ENCODE peak calls at places on chromosome 13, in nine cellular contexts. U, N, H, L, M, P, O, Q and F are unnamed samples.

GRCh38 chr13:80217614-80218456 is 123.1 kb downstream of the SPRY2 start:
- DNase-seq in U (no peak), N (no peak), H (peak; percentile 97), L (peak; percentile 23), M (no peak), P (no peak), O (no peak), Q (no peak), F (no peak)

GRCh38 chr13:113298001-113298945 is 1.2 kb downstream of the LAMP1 start:
- DNase-seq in U (no peak), N (no peak), H (peak; percentile 13), L (peak; percentile 70), M (no peak), P (no peak), O (no peak), Q (no peak), F (no peak)

GRCh38 chr13:30818323-30818960 is 83.1 kb downstream of the ALOX5AP start:
- DNase-seq in U (no peak), N (no peak), H (peak; percentile 100), L (peak; percentile 90), M (peak; percentile 41), P (no peak), O (no peak), Q (no peak), F (peak; percentile 60)

GRCh38 chr13:25738797-25739196 is 313.0 kb downstream of the SHISA2 start:
- DNase-seq in U (no peak), N (no peak), H (no peak), L (no peak), M (no peak), P (no peak), O (no peak), Q (no peak), F (no peak)

GRCh38 chr13:43942301-43942700 is 62.6 kb downstream of the LACC1 start:
- DNase-seq in U (no peak), N (no peak), H (peak; percentile 53), L (no peak), M (no peak), P (no peak), O (no peak), Q (no peak), F (no peak)

GRCh38 chr13:75482820-75483079 is 781 bp upstream of the TBC1D4 start:
- DNase-seq in U (no peak), N (no peak), H (no peak), L (no peak), M (no peak), P (no peak), O (no peak), Q (no peak), F (no peak)

GRCh38 chr13:77580748-77581147 is 45.2 kb downstream of the SCEL start:
- DNase-seq in U (no peak), N (no peak), H (no peak), L (no peak), M (no peak), P (no peak), O (no peak), Q (no peak), F (no peak)

GRCh38 chr13:106581268-106581667 is 13.3 kb upstream of the ARGLU1 start:
- DNase-seq in U (no peak), N (no peak), H (no peak), L (no peak), M (no peak), P (no peak), O (no peak), Q (no peak), F (no peak)

GRCh38 chr13:24460256-24460655 is 52.3 kb downstream of the PARP4 start:
- DNase-seq in U (no peak), N (no peak), H (no peak), L (no peak), M (no peak), P (no peak), O (no peak), Q (no peak), F (no peak)

GRCh38 chr13:45878966-45879365 is 27.4 kb upstream of the SIAH3 start:
- DNase-seq in U (no peak), N (no peak), H (no peak), L (no peak), M (no peak), P (no peak), O (no peak), Q (no peak), F (no peak)

GRCh38 chr13:84405286-84405685 is 523.0 kb upstream of the SLITRK1 start:
- DNase-seq in U (no peak), N (no peak), H (peak; percentile 70), L (no peak), M (no peak), P (no peak), O (no peak), Q (no peak), F (no peak)

GRCh38 chr13:38566023-38566422 is 120.9 kb upstream of the FREM2 start:
- DNase-seq in U (no peak), N (no peak), H (no peak), L (no peak), M (no peak), P (no peak), O (no peak), Q (no peak), F (no peak)

GRCh38 chr13:54449922-54450321 is 1421.3 kb downstream of the OLFM4 start:
- DNase-seq in U (no peak), N (no peak), H (no peak), L (no peak), M (no peak), P (no peak), O (no peak), Q (no peak), F (peak; percentile 8)

GRCh38 chr13:97191615-97192014 is 30.5 kb upstream of the MBNL2 start:
- DNase-seq in U (no peak), N (no peak), H (no peak), L (no peak), M (no peak), P (no peak), O (no peak), Q (no peak), F (no peak)

GRCh38 chr13:41614671-41615519 is 157.5 kb downstream of the RGCC start:
- DNase-seq in U (no peak), N (peak; percentile 13), H (peak; percentile 52), L (no peak), M (no peak), P (no peak), O (no peak), Q (no peak), F (no peak)
- H3K27ac ChIP-seq in U (peak overlapping the region; percentile 50), N (peak overlapping the region; percentile 28), H (peak overlapping the region; percentile 90), L (no peak overlapping the region), M (peak overlapping the region; percentile 86), P (no peak overlapping the region), O (peak overlapping the region; percentile 79), Q (no peak overlapping the region), F (no peak overlapping the region)

GRCh38 chr13:91154553-91154952 is 192.9 kb upstream of the MIR17HG start:
- DNase-seq in U (no peak), N (no peak), H (peak; percentile 66), L (no peak), M (no peak), P (no peak), O (no peak), Q (no peak), F (no peak)

GRCh38 chr13:91157273-91158014 is 190.0 kb upstream of the MIR17HG start:
- DNase-seq in U (no peak), N (no peak), H (no peak), L (no peak), M (no peak), P (no peak), O (no peak), Q (no peak), F (no peak)

GRCh38 chr13:91154954-91155353 is 192.5 kb upstream of the MIR17HG start:
- DNase-seq in U (no peak), N (no peak), H (no peak), L (no peak), M (no peak), P (no peak), O (no peak), Q (no peak), F (no peak)

GRCh38 chr13:91155512-91156114 is 191.9 kb upstream of the MIR17HG start:
- DNase-seq in U (no peak), N (no peak), H (no peak), L (no peak), M (no peak), P (no peak), O (no peak), Q (no peak), F (no peak)

DNA sequence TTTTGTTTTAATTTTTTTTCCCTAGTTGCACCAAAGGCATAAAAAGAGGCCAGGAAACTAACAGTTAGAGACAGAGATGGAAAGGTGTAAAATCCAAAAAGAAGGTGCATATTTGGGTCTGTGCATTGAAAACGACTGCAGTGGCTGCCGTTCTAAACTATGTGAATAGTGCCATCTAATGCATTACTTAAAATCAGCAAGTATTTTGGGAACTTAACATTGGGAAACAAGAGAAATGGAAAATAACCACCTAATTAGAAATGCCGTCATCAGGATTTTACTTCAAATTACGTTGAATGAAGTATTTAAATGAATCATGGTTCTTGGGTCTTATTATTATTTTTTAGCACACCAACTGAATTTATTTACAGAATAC is 189.5 kb upstream of the MIR17HG start:
- DNase-seq in U (no peak), N (no peak), H (no peak), L (no peak), M (no peak), P (no peak), O (no peak), Q (no peak), F (no peak)
- TF ChIP-seq CTCF in U (no peak), N (no peak), H (no peak), L (no peak), M (no peak), P (no peak), O (no peak), Q (no peak), F (no peak)

GRCh38 chr13:51520524-51520923 is 63.7 kb upstream of the WDFY2 start:
- DNase-seq in U (no peak), N (no peak), H (peak; percentile 71), L (peak; percentile 54), M (no peak), P (no peak), O (no peak), Q (peak; percentile 65), F (no peak)

GRCh38 chr13:51524846-51525566 is 59.3 kb upstream of the WDFY2 start:
- DNase-seq in U (no peak), N (no peak), H (peak; percentile 81), L (peak; percentile 85), M (no peak), P (no peak), O (no peak), Q (no peak), F (no peak)

GRCh38 chr13:51523082-51523518 is 61.2 kb upstream of the WDFY2 start:
- DNase-seq in U (no peak), N (no peak), H (peak; percentile 68), L (peak; percentile 69), M (peak; percentile 31), P (peak; percentile 76), O (no peak), Q (peak; percentile 60), F (no peak)

GRCh38 chr13:51525567-51526165 is 58.6 kb upstream of the WDFY2 start:
- DNase-seq in U (no peak), N (no peak), H (peak; percentile 57), L (peak; percentile 78), M (no peak), P (no peak), O (no peak), Q (no peak), F (no peak)

GRCh38 chr13:51524312-51524711 is 60.0 kb upstream of the WDFY2 start:
- DNase-seq in U (no peak), N (no peak), H (peak; percentile 16), L (no peak), M (no peak), P (no peak), O (no peak), Q (peak; percentile 41), F (no peak)
- H3K27ac ChIP-seq in U (no peak overlapping the region), N (no peak overlapping the region), H (no peak overlapping the region), L (peak overlapping the region; percentile 38), M (no peak overlapping the region), P (no peak overlapping the region), O (no peak overlapping the region), Q (peak overlapping the region; percentile 75), F (no peak overlapping the region)

GRCh38 chr13:91247768-91248167 is 99.7 kb upstream of the MIR17HG start:
- DNase-seq in U (no peak), N (no peak), H (no peak), L (no peak), M (no peak), P (no peak), O (no peak), Q (no peak), F (peak; percentile 4)
- TF ChIP-seq CTCF in U (no peak), N (no peak), H (peak; percentile 10), L (peak; percentile 27), M (no peak), P (peak; percentile 74), O (peak; percentile 19), Q (peak; percentile 22), F (peak; percentile 18)